ENCODE peak calls at places on chromosomes 1 and 21, in six cellular contexts. H is PC-3, T is MM.1S, X is GM23338, I is SK-N-SH, V is neural progenitor cell. E is an unnamed sample.

GRCh38 chr21:43311303-43311817 is 115.6 kb downstream of the SIK1 start:
- DNase-seq in X (no peak), H (no peak), V (no peak), T (peak), I (no peak), E (no peak)

GRCh38 chr1:166705376-166706289 is 133.6 kb upstream of the POGK start:
- DNase-seq in T (no peak), H (no peak), X (no peak), I (no peak), V (no peak), E (no peak)

GRCh38 chr1:201039876-201040275 is 16.4 kb upstream of the KIF21B start:
- DNase-seq in T (no peak), I (no peak), H (no peak), V (no peak), X (no peak), E (no peak)

GRCh38 chr1:21311016-21311415 is 20.8 kb upstream of the ECE1 start:
- DNase-seq in I (no peak), H (no peak), V (no peak), T (no peak), X (no peak), E (no peak)

GRCh38 chr1:24276791-24277190 is 42.4 kb upstream of the GRHL3 start:
- DNase-seq in H (peak), I (no peak), T (no peak), X (no peak), V (no peak), E (peak)

GRCh38 chr1:178189814-178190213 is 95.9 kb downstream of the RASAL2 start:
- DNase-seq in H (peak), V (peak), T (peak), I (peak), X (peak), E (peak)

GRCh38 chr1:154961207-154961496 is 430 bp downstream of the PYGO2 start:
- DNase-seq in T (no peak), V (no peak), H (no peak), X (no peak), I (no peak), E (no peak)

GRCh38 chr1:22594396-22594795 is 31.1 kb downstream of the EPHA8 start:
- DNase-seq in T (no peak), V (no peak), X (no peak), H (no peak), I (no peak), E (no peak)

GRCh38 chr1:160284220-160284781 is 632 bp downstream of the PEX19 start:
- DNase-seq in X (peak), T (peak), V (peak), H (peak), I (no peak), E (peak)

GRCh38 chr1:201633811-201634210 is 94.9 kb downstream of the NAV1 start:
- DNase-seq in X (no peak), H (no peak), T (no peak), V (peak), I (no peak), E (peak)

GRCh38 chr1:202056644-202057334 is 46.4 kb downstream of the ELF3 start:
- DNase-seq in X (no peak), I (no peak), V (no peak), H (peak), T (no peak), E (no peak)

GRCh38 chr1:65069186-65069585 is 78.8 kb upstream of the AK4 start:
- DNase-seq in X (no peak), I (no peak), V (no peak), H (no peak), T (no peak), E (no peak)

GRCh38 chr1:110239491-110240430 is 29.6 kb downstream of the KCNC4 start:
- DNase-seq in H (no peak), I (no peak), X (no peak), T (no peak), V (no peak), E (peak)

GRCh38 chr1:6582370-6582769 is 2.6 kb downstream of the ZBTB48 start:
- DNase-seq in H (no peak), V (no peak), X (no peak), I (no peak), T (no peak), E (no peak)

DNA sequence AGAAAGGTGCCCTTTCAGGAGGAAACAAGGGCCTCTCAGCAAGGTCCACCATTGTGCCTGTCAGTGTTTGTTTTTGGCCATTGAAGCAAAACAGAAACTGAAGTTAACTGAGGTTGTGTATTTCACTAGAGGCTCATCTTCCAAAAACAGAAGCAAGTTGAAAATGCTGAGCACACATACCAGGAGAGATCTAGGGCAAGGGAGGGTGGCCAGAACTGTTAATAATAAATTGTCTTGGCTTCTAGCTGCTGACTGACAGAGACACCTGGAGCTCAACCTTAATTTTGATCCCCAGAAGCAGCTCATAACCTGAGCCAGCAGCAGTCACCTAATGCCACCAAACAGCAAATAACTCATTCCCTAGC is 5.2 kb downstream of the AGMAT start:
- DNase-seq in X (no peak), V (peak), T (peak), I (no peak), H (no peak), E (no peak)
- H3K4me3 ChIP-seq in X (no peak), V (no peak), T (peak), I (no peak), H (no peak), E (no peak)

GRCh38 chr1:90851711-90852050 is 134.6 kb upstream of the BARHL2 start:
- DNase-seq in X (no peak), V (no peak), T (no peak), H (no peak), I (no peak), E (no peak)
- H2AFZ ChIP-seq in X (peak), V (peak), T (peak), H (peak), I (peak), E (peak)

GRCh38 chr21:37371041-37371397 is 4.4 kb downstream of the DYRK1A start:
- DNase-seq in V (no peak), I (no peak), T (no peak), H (no peak), X (no peak), E (no peak)

GRCh38 chr21:37368536-37369279 is 2.1 kb downstream of the DYRK1A start:
- DNase-seq in H (peak), I (no peak), V (no peak), T (no peak), X (no peak), E (peak)

GRCh38 chr21:37372127-37372731 is 5.7 kb downstream of the DYRK1A start:
- DNase-seq in H (no peak), I (no peak), T (no peak), V (no peak), X (no peak), E (no peak)

GRCh38 chr21:37369307-37369854 is 2.8 kb downstream of the DYRK1A start:
- DNase-seq in T (no peak), H (no peak), I (no peak), V (no peak), X (no peak), E (no peak)

DNA sequence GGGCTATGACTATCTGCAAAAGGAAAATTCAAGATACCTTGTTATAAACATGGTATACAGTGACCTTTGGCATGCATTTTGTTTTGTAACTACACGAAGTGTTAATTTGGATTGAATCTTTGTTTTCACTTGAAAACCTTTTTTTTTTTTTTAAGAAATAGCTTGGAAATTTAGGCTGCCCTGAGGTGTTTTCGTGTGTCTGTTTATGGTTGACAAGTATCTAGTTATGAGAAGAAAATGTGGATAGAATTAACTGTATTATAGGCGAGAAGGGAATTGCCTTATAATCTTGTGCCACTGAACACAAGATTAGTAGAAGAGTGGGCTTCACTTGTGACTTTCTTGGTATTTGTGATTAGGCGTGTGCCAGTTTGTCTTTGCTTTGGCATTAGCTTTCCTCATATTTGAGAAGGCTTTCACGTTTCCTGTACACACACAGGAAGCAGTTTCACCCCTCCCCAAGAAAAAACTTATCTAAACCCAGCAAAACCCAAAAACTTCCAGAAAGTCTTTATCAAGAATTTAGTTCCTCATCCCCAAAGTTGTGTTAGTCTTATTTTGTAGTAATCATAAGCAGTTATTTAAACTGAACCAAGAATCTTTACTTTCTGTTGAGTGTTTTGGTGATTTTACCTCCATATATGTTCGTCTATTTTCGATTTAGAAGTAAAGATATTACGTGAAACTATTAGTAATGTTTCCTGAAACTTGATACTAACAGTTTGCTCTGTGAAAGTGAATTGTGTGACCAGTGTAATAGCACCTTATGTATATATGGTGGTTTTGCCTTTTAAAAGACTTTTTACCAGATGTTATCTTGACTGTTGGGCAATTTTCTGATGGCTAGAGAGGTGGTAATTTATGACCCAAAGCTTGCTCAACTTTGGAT is 3.8 kb downstream of the DYRK1A start:
- DNase-seq in T (peak), X (no peak), V (no peak), I (no peak), H (peak), E (peak)
- TF ChIP-seq EZH2phosphoT487 in T (peak), X (no peak), V (no peak), I (no peak), H (no peak), E (no peak)

GRCh38 chr1:241532173-241532553 is at the start of gene KMO:
- DNase-seq in X (no peak), V (no peak), T (no peak), H (peak), I (no peak), E (peak)
- H3K4me3 ChIP-seq in X (no peak), V (no peak), T (peak), H (peak), I (peak), E (peak)

DNA sequence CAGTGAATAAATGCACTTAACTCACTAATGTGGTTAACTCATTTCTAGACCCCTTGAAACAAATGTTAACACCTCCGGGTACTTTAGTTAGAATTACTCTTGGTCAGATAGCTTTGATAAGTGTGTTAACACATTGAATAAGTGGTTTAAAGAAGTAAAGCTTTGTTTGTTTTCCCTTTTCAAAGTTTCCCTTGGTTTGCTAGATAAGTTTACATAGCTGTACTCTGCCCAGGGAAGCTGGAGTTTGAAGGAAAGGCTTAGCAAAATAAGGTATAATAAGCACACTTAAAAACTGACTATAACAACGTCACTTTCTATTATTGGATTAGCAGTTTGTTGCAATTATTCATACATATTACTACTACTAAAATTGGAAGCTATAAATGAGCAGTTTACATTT is 1233.9 kb upstream of the ADGRL2 start:
- DNase-seq in X (no peak), I (no peak), H (no peak), V (no peak), T (no peak), E (no peak)
- H2AFZ ChIP-seq in X (no peak), I (no peak), H (no peak), V (no peak), T (no peak), E (no peak)

DNA sequence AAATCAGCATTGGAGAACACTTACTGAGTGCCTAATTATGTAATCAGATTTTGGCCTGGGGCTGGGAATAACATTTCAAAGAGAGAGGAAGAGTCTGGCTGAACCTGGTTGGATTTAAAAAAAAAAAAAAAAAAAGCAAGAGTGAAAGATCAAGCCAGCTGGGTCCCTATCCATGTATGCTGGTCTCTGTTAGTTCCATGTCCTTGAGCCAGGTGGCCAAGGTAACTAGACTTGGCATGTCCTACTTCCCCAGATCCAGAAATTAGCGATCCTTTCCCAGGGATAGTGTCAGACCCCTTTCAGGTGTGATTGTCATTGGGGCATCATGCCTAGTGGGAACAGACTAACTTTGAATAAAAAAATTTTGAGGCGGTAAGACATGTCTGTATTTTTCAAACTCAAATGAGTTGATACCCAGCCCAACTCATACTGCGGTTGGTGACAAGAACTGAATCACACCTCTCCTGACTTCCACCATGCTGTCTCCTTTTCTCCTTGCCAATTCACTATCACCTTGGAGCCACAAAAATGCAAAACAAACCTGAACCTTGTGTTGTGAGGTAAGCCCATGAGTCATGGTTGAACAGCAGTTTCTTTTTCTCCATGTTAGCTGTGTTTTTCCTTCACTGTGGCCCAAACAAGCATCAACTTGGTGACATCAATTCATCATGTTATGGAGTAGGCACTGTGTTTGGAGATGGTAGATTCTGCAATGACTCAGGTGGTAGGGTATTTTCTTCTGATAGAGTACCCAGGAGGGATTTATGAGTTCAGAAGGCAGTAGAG is 24.5 kb upstream of the PPP2R5A start:
- DNase-seq in T (no peak), X (no peak), H (peak), V (no peak), I (no peak), E (peak)
- TF ChIP-seq EZH2phosphoT487 in T (no peak), X (no peak), H (no peak), V (no peak), I (no peak), E (no peak)

GRCh38 chr1:32893198-32894018 is 7.1 kb downstream of the HPCA start:
- DNase-seq in I (peak), T (no peak), V (peak), X (peak), H (no peak), E (peak)
- H3K4me3 ChIP-seq in I (no peak), T (peak), V (peak), X (peak), H (peak), E (peak)

GRCh38 chr1:62285984-62286481 is 33.2 kb downstream of the KANK4 start:
- DNase-seq in V (peak), H (peak), T (no peak), X (peak), I (no peak), E (peak)
- H2AFZ ChIP-seq in V (no peak), H (peak), T (no peak), X (no peak), I (no peak), E (peak)

GRCh38 chr1:41800237-41800902 is 118.4 kb downstream of the HIVEP3 start:
- DNase-seq in I (no peak), H (no peak), T (peak), X (no peak), V (no peak), E (no peak)

GRCh38 chr1:41802532-41803501 is 115.9 kb downstream of the HIVEP3 start:
- DNase-seq in H (peak), I (no peak), X (no peak), V (no peak), T (peak), E (peak)

GRCh38 chr1:41803656-41804055 is 115.1 kb downstream of the HIVEP3 start:
- DNase-seq in H (peak), T (no peak), V (no peak), I (no peak), X (no peak), E (no peak)

GRCh38 chr1:41799205-41799604 is 119.5 kb downstream of the HIVEP3 start:
- DNase-seq in T (no peak), H (no peak), X (no peak), I (no peak), V (no peak), E (no peak)

DNA sequence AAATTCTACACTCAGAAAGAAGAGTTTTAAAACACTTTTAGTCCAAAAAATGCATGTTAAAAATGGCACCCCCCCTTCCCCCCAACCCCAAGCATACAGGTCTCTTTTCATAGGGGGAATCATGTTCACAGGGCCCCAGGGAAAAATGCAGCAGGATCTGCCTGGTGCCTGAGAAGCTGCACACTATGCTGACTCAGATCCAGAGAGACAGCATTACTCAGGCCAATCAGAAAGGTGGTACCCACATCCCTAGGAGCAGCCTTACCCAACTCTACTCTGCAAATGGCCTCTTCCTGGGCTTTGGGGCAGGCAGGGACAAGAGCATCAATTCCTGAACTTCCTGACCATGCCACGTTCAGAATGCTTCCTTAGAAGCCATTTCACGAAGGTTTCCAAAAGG is 119.0 kb downstream of the HIVEP3 start:
- DNase-seq in I (no peak), H (peak), T (no peak), V (no peak), X (no peak), E (peak)
- TF ChIP-seq EZH2phosphoT487 in I (no peak), H (no peak), T (no peak), V (no peak), X (no peak), E (no peak)

GRCh38 chr1:86064899-86065298 is 91.7 kb downstream of the COL24A1 start:
- DNase-seq in X (peak), H (no peak), T (no peak), V (peak), I (no peak), E (no peak)
- H3K4me3 ChIP-seq in X (no peak), H (no peak), T (no peak), V (no peak), I (no peak), E (no peak)